ENCODE peak calls at places on chromosome 10, in four cellular contexts. O is upper lobe of right lung; F is CD8-positive, alpha-beta memory T cell; B is HCT116. R is an unnamed sample.

GRCh38 chr10:6008497-6009142 is 31.3 kb upstream of the IL15RA start:
- DNase-seq in O (no peak), F (no peak), B (no peak), R (no peak)

GRCh38 chr10:19931886-19932285 is 115.7 kb downstream of the PLXDC2 start:
- DNase-seq in O (no peak), F (no peak), B (no peak), R (no peak)

GRCh38 chr10:5546891-5547683 is 22.3 kb downstream of the CALML3 start:
- DNase-seq in O (peak; percentile 73), F (no peak), B (peak; percentile 63), R (no peak)

GRCh38 chr10:119211625-119212441 is 4.5 kb downstream of the GRK5 start:
- DNase-seq in O (no peak), F (peak; percentile 61), B (no peak), R (no peak)

GRCh38 chr10:4134701-4135100 is 349.7 kb upstream of the KLF6 start:
- DNase-seq in O (no peak), F (no peak), B (no peak), R (no peak)

GRCh38 chr10:27285093-27285492 is 44.5 kb upstream of the ACBD5 start:
- DNase-seq in O (no peak), F (peak; percentile 34), B (peak; percentile 8), R (peak; percentile 1)

GRCh38 chr10:132402781-132403241 is 5.8 kb downstream of the PWWP2B start:
- DNase-seq in O (peak; percentile 58), F (no peak), B (no peak), R (no peak)

GRCh38 chr10:123890761-123891146 is 853 bp downstream of the CPXM2 start:
- DNase-seq in O (no peak), F (no peak), B (no peak), R (no peak)

GRCh38 chr10:77837248-77837924 is 89.2 kb downstream of the DLG5 start:
- DNase-seq in O (no peak), F (peak; percentile 37), B (no peak), R (peak; percentile 72)

GRCh38 chr10:44051091-44051490 is 333.8 kb downstream of the CXCL12 start:
- DNase-seq in O (no peak), F (no peak), B (no peak), R (no peak)

GRCh38 chr10:6738464-6738824 is 158.4 kb upstream of the PRKCQ start:
- DNase-seq in O (no peak), F (no peak), B (no peak), R (no peak)

GRCh38 chr10:125881192-125881591 is at the start of gene DHX32:
- DNase-seq in O (no peak), F (no peak), B (no peak), R (peak; percentile 72)

GRCh38 chr10:114526112-114526496 is 121.8 kb upstream of the AFAP1L2 start:
- DNase-seq in O (no peak), F (peak; percentile 83), B (no peak), R (no peak)

GRCh38 chr10:63464402-63465292 is 1.1 kb downstream of the JMJD1C start:
- DNase-seq in O (no peak), F (peak; percentile 2), B (no peak), R (no peak)

GRCh38 chr10:70130878-70131559 is 1.6 kb downstream of the AIFM2 start:
- DNase-seq in O (peak; percentile 64), F (no peak), B (no peak), R (no peak)

GRCh38 chr10:36489928-36490279 is 635.5 kb upstream of the ANKRD30A start:
- DNase-seq in O (no peak), F (no peak), B (no peak), R (no peak)

GRCh38 chr10:79933961-79934360 is 14.9 kb downstream of the SFTPD start:
- DNase-seq in O (no peak), F (no peak), B (no peak), R (no peak)

GRCh38 chr10:60099998-60100747 is 193.8 kb upstream of the CCDC6 start:
- DNase-seq in O (no peak), F (peak; percentile 7), B (peak; percentile 39), R (peak; percentile 27)

GRCh38 chr10:103792547-103792946 is 62.8 kb downstream of the SH3PXD2A start:
- DNase-seq in O (no peak), F (no peak), B (no peak), R (no peak)

GRCh38 chr10:23395017-23395416 is 43.9 kb upstream of the OTUD1 start:
- DNase-seq in O (no peak), F (no peak), B (no peak), R (no peak)

GRCh38 chr10:88066876-88067275 is 203.5 kb downstream of the PTEN start:
- DNase-seq in O (no peak), F (peak; percentile 65), B (no peak), R (no peak)

GRCh38 chr10:21547246-21547645 is 13.2 kb downstream of the MLLT10 start:
- DNase-seq in O (no peak), F (no peak), B (no peak), R (no peak)

GRCh38 chr10:92121686-92122492 is 169.0 kb downstream of the CPEB3 start:
- DNase-seq in O (no peak), F (no peak), B (no peak), R (no peak)

GRCh38 chr10:6455592-6455991 is 124.5 kb downstream of the PRKCQ start:
- DNase-seq in O (no peak), F (no peak), B (no peak), R (no peak)

GRCh38 chr10:132533571-132534260 is 3.9 kb upstream of the INPP5A start:
- DNase-seq in O (no peak), F (no peak), B (no peak), R (no peak)

GRCh38 chr10:18968196-18968595 is 80.4 kb upstream of the MALRD1 start:
- DNase-seq in O (no peak), F (no peak), B (no peak), R (no peak)

GRCh38 chr10:133242611-133243356 is 5.1 kb downstream of the VENTX start:
- DNase-seq in O (no peak), F (no peak), B (no peak), R (no peak)

GRCh38 chr10:45253183-45253914 is 62.1 kb downstream of the OR13A1 start:
- DNase-seq in O (no peak), F (no peak), B (no peak), R (no peak)

GRCh38 chr10:119377905-119378736 is 164.4 kb downstream of the RGS10 start:
- DNase-seq in O (no peak), F (no peak), B (no peak), R (no peak)

GRCh38 chr10:101817542-101818118 is 614 bp downstream of the OGA start:
- DNase-seq in O (peak; percentile 94), F (no peak), B (peak; percentile 83), R (no peak)

GRCh38 chr10:88271736-88272135 is 311.4 kb downstream of the RNLS start:
- DNase-seq in O (no peak), F (no peak), B (no peak), R (no peak)

GRCh38 chr10:3499120-3499519 is 285.9 kb downstream of the KLF6 start:
- DNase-seq in O (no peak), F (no peak), B (no peak), R (no peak)

GRCh38 chr10:71828702-71829101 is 22.3 kb downstream of the PSAP start:
- DNase-seq in O (no peak), F (no peak), B (no peak), R (no peak)

GRCh38 chr10:47024399-47025252 is 113.4 kb downstream of the PTPN20 start:
- DNase-seq in O (peak; percentile 68), F (peak; percentile 63), B (peak; percentile 62), R (peak; percentile 52)

GRCh38 chr10:36717118-36717517 is 408.3 kb upstream of the ANKRD30A start:
- DNase-seq in O (no peak), F (no peak), B (no peak), R (no peak)

GRCh38 chr10:95181731-95182130 is 12.3 kb upstream of the ACSM6 start:
- DNase-seq in O (no peak), F (no peak), B (no peak), R (no peak)

DNA sequence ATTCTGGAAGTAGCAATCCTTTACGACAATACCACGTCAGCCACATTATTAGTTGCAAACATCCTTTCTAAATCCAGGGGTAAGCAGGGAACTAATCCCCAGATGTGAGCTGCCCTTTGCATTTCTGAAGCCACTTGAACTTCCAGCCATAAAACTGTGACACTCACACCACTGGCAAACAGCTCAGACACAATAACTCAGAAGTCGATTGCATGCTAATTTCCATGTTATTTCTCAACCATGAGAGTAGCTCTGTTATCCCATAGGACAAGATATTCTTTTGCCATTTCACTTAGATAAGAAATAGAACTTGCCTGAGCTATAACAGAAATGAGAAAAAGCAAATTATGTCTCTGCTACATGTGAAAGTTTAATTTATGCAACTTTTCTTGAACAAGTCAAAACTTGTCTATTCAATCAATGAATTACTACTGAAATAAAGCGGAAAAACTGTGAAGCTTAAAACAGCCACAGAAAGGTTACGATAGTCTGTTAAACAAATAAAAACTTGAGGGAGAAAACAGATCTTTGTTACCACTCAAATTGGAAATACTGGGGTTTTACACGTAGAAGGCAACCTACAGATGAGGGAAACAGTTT is 212.0 kb downstream of the FAM107B start:
- DNase-seq in O (no peak), F (no peak), B (no peak), R (no peak)
- H3K4me1 ChIP-seq in O (peaks cover 20% of the 10 kb centered on the region), F (peaks cover 89% of the 10 kb centered on the region), B (peaks cover 7% of the 10 kb centered on the region), R (peaks cover 5% of the 10 kb centered on the region)

GRCh38 chr10:74032900-74033655 is 35.2 kb downstream of the VCL start:
- DNase-seq in O (no peak), F (no peak), B (no peak), R (no peak)
- H3K4me1 ChIP-seq in O (peaks cover 48% of the 10 kb centered on the region), F (peaks cover 17% of the 10 kb centered on the region), B (peaks cover 6% of the 10 kb centered on the region), R (peaks cover 2% of the 10 kb centered on the region)

GRCh38 chr10:68137174-68137573 is 27.9 kb downstream of the MYPN start:
- DNase-seq in O (no peak), F (no peak), B (no peak), R (no peak)

GRCh38 chr10:68135362-68135761 is 26.1 kb downstream of the MYPN start:
- DNase-seq in O (no peak), F (no peak), B (no peak), R (no peak)

GRCh38 chr10:68135922-68136718 is 26.8 kb downstream of the MYPN start:
- DNase-seq in O (no peak), F (no peak), B (peak; percentile 86), R (no peak)

GRCh38 chr10:68132391-68132790 is 23.1 kb downstream of the MYPN start:
- DNase-seq in O (no peak), F (no peak), B (no peak), R (no peak)

DNA sequence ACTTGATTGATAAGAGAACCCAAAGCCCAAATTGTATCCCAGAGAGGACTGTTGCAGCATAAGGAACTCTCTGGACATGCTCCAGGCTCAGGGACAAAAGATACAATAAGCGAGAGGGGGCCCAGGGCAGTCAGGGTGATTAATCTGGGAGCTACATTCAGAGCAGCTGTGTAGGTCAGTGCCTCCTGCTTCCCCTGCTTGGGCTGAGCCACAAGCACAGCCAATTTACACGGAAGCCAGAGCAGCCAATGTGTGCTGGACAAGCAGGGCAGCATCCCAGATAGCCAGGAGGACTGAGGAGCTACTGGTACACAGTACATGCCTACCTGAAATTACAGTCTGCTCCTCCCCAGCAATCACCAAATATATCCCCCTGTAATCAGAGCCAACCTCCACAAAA is 24.3 kb downstream of the MYPN start:
- DNase-seq in O (no peak), F (no peak), B (no peak), R (no peak)
- H3K4me1 ChIP-seq in O (no peaks in the 10 kb centered on the region), F (no peaks in the 10 kb centered on the region), B (peaks cover 31% of the 10 kb centered on the region), R (no peaks in the 10 kb centered on the region)

DNA sequence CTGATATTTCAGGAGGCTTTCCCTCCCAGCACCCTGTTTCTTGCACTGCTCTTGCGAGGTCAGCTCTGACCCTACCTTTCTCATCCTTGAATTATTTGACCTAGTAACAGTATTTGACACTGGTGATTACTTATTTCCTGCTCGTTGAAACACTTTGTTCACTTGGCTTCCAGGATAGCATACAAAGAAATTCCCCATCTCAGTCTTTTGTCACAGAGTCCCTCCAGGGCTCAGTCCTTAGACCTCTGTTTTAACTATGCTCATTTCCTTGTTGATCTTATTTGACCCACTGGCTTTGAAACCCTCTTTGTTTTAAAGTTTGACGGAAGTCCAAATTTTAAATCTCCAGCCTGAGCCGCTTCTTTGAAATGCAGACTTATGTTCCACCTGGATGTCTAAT is 29.9 kb downstream of the BMPR1A start:
- DNase-seq in O (no peak), F (no peak), B (no peak), R (no peak)
- H3K4me1 ChIP-seq in O (peaks cover 12% of the 10 kb centered on the region), F (no peaks in the 10 kb centered on the region), B (no peaks in the 10 kb centered on the region), R (peaks cover 1% of the 10 kb centered on the region)